ENCODE peak calls at places on chromosome 1, in four cellular contexts. One of them, this sample, is unnamed.

GRCh38 chr1:248013229-248013710 is at the start of gene OR2L5:
- DNase-seq in IMR-90: no peak
- DNase-seq in OCI-LY7: no peak
- DNase-seq in astrocyte of the cerebellum: no peak
- DNase-seq in this sample: no peak

GRCh38 chr1:23601104-23601967 is 42.0 kb upstream of the ID3 start:
- DNase-seq in astrocyte of the cerebellum: no peak
- DNase-seq in OCI-LY7: peak
- DNase-seq in IMR-90: no peak
- DNase-seq in this sample: no peak

GRCh38 chr1:159652506-159652905 is 61.9 kb downstream of the CRP start:
- DNase-seq in IMR-90: no peak
- DNase-seq in OCI-LY7: no peak
- DNase-seq in astrocyte of the cerebellum: no peak
- DNase-seq in this sample: no peak

GRCh38 chr1:68081775-68082283 is 31.4 kb upstream of the DIRAS3 start:
- DNase-seq in IMR-90: peak
- DNase-seq in OCI-LY7: no peak
- DNase-seq in astrocyte of the cerebellum: no peak
- DNase-seq in this sample: no peak

GRCh38 chr1:11802616-11802972 is 3.2 kb downstream of the MTHFR start:
- DNase-seq in astrocyte of the cerebellum: no peak
- DNase-seq in IMR-90: peak
- DNase-seq in OCI-LY7: no peak
- DNase-seq in this sample: no peak

GRCh38 chr1:207848234-207848633 is 62.7 kb downstream of the CD34 start:
- DNase-seq in astrocyte of the cerebellum: no peak
- DNase-seq in OCI-LY7: no peak
- DNase-seq in IMR-90: peak
- DNase-seq in this sample: no peak

GRCh38 chr1:108194051-108194450 is 6.1 kb downstream of the SLC25A24 start:
- DNase-seq in IMR-90: no peak
- DNase-seq in OCI-LY7: no peak
- DNase-seq in astrocyte of the cerebellum: no peak
- DNase-seq in this sample: no peak

GRCh38 chr1:26570287-26570686 is 40.7 kb downstream of the RPS6KA1 start:
- DNase-seq in OCI-LY7: no peak
- DNase-seq in astrocyte of the cerebellum: no peak
- DNase-seq in IMR-90: peak
- DNase-seq in this sample: no peak

GRCh38 chr1:115056395-115056798 is 26.8 kb downstream of the TSHB start:
- DNase-seq in OCI-LY7: no peak
- DNase-seq in astrocyte of the cerebellum: peak
- DNase-seq in IMR-90: peak
- DNase-seq in this sample: no peak

GRCh38 chr1:23627065-23627464 is 64.5 kb upstream of the RPL11 start:
- DNase-seq in astrocyte of the cerebellum: no peak
- DNase-seq in OCI-LY7: peak
- DNase-seq in IMR-90: no peak
- DNase-seq in this sample: no peak

GRCh38 chr1:207763972-207764371 is 12.1 kb downstream of the CD46 start:
- DNase-seq in astrocyte of the cerebellum: no peak
- DNase-seq in OCI-LY7: no peak
- DNase-seq in IMR-90: no peak
- DNase-seq in this sample: no peak

GRCh38 chr1:233238884-233239432 is 56.6 kb downstream of the PCNX2 start:
- DNase-seq in OCI-LY7: no peak
- DNase-seq in IMR-90: peak
- DNase-seq in astrocyte of the cerebellum: no peak
- DNase-seq in this sample: no peak

GRCh38 chr1:209653915-209654351 is 1.7 kb upstream of the LAMB3 start:
- DNase-seq in OCI-LY7: no peak
- DNase-seq in IMR-90: no peak
- DNase-seq in astrocyte of the cerebellum: no peak
- DNase-seq in this sample: peak

GRCh38 chr1:234962340-234962989 is 166.2 kb downstream of the TOMM20 start:
- DNase-seq in IMR-90: peak
- DNase-seq in OCI-LY7: peak
- DNase-seq in astrocyte of the cerebellum: peak
- DNase-seq in this sample: no peak

GRCh38 chr1:178093150-178093957 is 550 bp upstream of the RASAL2 start:
- DNase-seq in OCI-LY7: peak
- DNase-seq in astrocyte of the cerebellum: peak
- DNase-seq in IMR-90: peak
- DNase-seq in this sample: peak

GRCh38 chr1:154714638-154715037 is 106.7 kb upstream of the ADAR start:
- DNase-seq in OCI-LY7: peak
- DNase-seq in astrocyte of the cerebellum: no peak
- DNase-seq in IMR-90: peak
- DNase-seq in this sample: no peak

GRCh38 chr1:32652244-32652962 is 1.4 kb downstream of the RBBP4 start:
- DNase-seq in IMR-90: no peak
- DNase-seq in astrocyte of the cerebellum: no peak
- DNase-seq in OCI-LY7: peak
- DNase-seq in this sample: no peak

GRCh38 chr1:156479093-156480014 is 21.2 kb downstream of the MEF2D start:
- DNase-seq in astrocyte of the cerebellum: no peak
- DNase-seq in OCI-LY7: no peak
- DNase-seq in IMR-90: no peak
- DNase-seq in this sample: no peak

GRCh38 chr1:156481527-156481926 is 19.0 kb downstream of the MEF2D start:
- DNase-seq in astrocyte of the cerebellum: no peak
- DNase-seq in IMR-90: no peak
- DNase-seq in OCI-LY7: no peak
- DNase-seq in this sample: no peak

GRCh38 chr1:156480411-156481192 is 20.0 kb downstream of the MEF2D start:
- DNase-seq in IMR-90: peak
- DNase-seq in astrocyte of the cerebellum: no peak
- DNase-seq in OCI-LY7: peak
- DNase-seq in this sample: no peak

GRCh38 chr1:156478250-156478627 is 22.3 kb downstream of the MEF2D start:
- DNase-seq in IMR-90: no peak
- DNase-seq in astrocyte of the cerebellum: no peak
- DNase-seq in OCI-LY7: no peak
- DNase-seq in this sample: no peak

DNA sequence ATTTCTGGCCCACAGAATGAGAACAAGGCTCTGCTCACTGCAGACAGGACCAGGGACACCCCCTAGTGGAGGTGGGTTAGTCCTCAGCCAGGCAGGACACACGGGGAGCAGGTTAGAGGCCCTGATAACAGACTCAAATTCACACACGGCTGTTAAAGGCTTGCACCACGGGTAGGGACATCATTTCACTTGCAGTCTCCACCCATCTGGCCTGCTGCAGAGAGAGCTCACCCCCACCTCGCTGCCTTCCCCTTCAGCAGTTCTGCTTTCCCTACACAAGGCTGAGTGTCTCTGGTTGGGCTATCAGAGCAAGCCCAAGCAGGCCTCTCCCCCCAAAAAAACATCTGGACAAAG is 20.6 kb downstream of the MEF2D start:
- DNase-seq in OCI-LY7: no peak
- DNase-seq in astrocyte of the cerebellum: no peak
- DNase-seq in IMR-90: no peak
- DNase-seq in this sample: no peak
- TF ChIP-seq CTCF in OCI-LY7: no peak
- TF ChIP-seq CTCF in astrocyte of the cerebellum: peak
- TF ChIP-seq CTCF in IMR-90: peak
- TF ChIP-seq CTCF in this sample: no peak

GRCh38 chr1:227315500-227316346 is 2.6 kb downstream of the CDC42BPA start:
- DNase-seq in astrocyte of the cerebellum: no peak
- DNase-seq in IMR-90: peak
- DNase-seq in OCI-LY7: no peak
- DNase-seq in this sample: no peak

GRCh38 chr1:227312364-227313025 is 5.8 kb downstream of the CDC42BPA start:
- DNase-seq in OCI-LY7: no peak
- DNase-seq in IMR-90: no peak
- DNase-seq in astrocyte of the cerebellum: no peak
- DNase-seq in this sample: no peak

GRCh38 chr1:227311389-227312001 is 6.8 kb downstream of the CDC42BPA start:
- DNase-seq in IMR-90: no peak
- DNase-seq in astrocyte of the cerebellum: no peak
- DNase-seq in OCI-LY7: no peak
- DNase-seq in this sample: no peak

GRCh38 chr1:227316456-227316855 is 1.8 kb downstream of the CDC42BPA start:
- DNase-seq in IMR-90: no peak
- DNase-seq in astrocyte of the cerebellum: no peak
- DNase-seq in OCI-LY7: no peak
- DNase-seq in this sample: no peak

DNA sequence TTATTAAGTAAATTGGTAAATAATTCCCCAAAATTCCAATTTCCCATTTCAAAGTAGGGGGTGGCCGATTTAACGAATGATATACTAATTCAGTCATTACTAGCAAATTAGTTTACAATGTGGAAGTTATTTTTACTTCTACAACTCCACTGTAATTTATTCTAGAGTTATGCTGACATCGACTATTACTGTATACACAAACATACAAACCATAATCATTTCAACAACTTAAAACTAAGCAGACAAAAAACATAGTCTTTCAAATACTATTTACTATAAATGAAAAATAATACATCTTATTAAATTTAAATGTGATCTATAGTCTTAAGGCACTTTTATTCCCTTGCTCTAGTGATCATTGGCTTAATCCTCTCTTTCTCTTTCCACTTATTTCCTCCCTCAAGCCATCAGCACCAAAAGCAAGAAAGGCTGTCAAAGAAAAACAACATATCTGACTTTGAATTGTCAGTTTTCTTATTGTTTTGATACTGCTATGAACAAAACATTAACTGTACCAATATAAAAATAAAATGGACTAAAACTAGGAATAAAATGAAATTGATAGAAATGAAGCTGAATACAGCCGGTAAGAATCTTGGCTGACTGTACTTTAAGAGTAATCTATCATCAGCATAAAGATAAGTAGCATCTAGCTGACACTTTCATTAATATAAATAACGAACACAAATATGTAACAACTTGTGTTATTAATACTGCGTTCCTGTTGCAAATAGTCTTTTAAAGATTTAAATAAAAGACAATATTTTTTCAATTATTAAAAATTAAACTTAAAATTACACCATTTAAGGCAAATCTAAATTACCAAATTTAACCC is 4.1 kb downstream of the CDC42BPA start:
- DNase-seq in IMR-90: no peak
- DNase-seq in astrocyte of the cerebellum: no peak
- DNase-seq in OCI-LY7: no peak
- DNase-seq in this sample: no peak
- TF ChIP-seq CTCF in IMR-90: no peak
- TF ChIP-seq CTCF in astrocyte of the cerebellum: no peak
- TF ChIP-seq CTCF in OCI-LY7: no peak
- TF ChIP-seq CTCF in this sample: no peak

DNA sequence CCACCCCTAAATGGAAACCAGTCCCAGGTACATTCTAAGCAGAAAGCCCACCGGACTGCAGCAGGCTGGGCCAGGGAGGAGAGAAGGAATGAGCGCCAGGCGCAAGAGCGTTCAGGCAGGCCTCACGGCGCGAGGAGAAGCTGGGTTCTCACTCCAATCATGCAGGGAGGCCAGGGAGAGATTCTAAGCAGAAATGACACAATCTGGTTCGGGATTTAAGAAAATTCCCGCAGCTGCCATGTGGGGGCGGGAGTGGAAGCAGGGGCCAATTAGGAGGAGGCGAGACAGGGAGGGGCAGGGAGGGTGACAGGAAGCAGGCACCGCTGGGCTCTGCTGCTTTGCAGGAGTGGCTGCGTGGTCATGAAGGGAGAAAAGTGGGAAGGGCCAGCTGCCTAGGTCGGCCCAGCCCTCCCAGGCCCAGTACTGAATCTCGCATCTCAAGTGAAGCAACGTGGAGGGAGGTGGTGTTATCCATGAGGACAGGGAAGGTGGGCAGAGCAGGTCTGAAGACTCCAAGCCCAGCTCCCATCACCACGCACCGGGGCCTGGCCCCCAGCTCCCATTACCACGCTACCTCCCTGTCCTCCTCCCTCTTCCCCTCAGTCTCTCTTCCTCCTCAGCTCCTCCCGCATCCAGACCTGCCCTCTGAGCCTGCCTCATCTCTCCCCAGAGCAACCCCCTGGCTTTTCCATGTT is 11.8 kb downstream of the NPHP4 start:
- DNase-seq in OCI-LY7: peak
- DNase-seq in astrocyte of the cerebellum: no peak
- DNase-seq in IMR-90: peak
- DNase-seq in this sample: no peak
- TF ChIP-seq CTCF in OCI-LY7: peak
- TF ChIP-seq CTCF in astrocyte of the cerebellum: no peak
- TF ChIP-seq CTCF in IMR-90: peak
- TF ChIP-seq CTCF in this sample: no peak

GRCh38 chr1:46532498-46533178 is 18.8 kb downstream of the KNCN start:
- DNase-seq in IMR-90: peak
- DNase-seq in OCI-LY7: peak
- DNase-seq in astrocyte of the cerebellum: no peak
- DNase-seq in this sample: peak
- TF ChIP-seq CTCF in IMR-90: peak
- TF ChIP-seq CTCF in OCI-LY7: peak
- TF ChIP-seq CTCF in astrocyte of the cerebellum: peak
- TF ChIP-seq CTCF in this sample: peak